ENCODE peak calls at places on chromosome 22, in seven cellular contexts. One of them, this sample, is unnamed. For H3K9me3 and H3K36me3, the result is how much of the 10 kb centered on the place peaks cover.

GRCh38 chr22:35894937-35895708 is 133.5 kb downstream of the RBFOX2 start:
- DNase-seq in breast epithelium: no peak
- DNase-seq in pancreas: no peak
- DNase-seq in tibial artery: peak
- DNase-seq in heart left ventricle: peak
- DNase-seq in neural progenitor cell: peak
- DNase-seq in testis: peak
- DNase-seq in this sample: peak

GRCh38 chr22:47355776-47356432 is 593.5 kb downstream of the TBC1D22A start:
- DNase-seq in breast epithelium: no peak
- DNase-seq in pancreas: no peak
- DNase-seq in tibial artery: no peak
- DNase-seq in heart left ventricle: no peak
- DNase-seq in neural progenitor cell: no peak
- DNase-seq in testis: peak
- DNase-seq in this sample: no peak

GRCh38 chr22:37604875-37605274 is 3.8 kb upstream of the GGA1 start:
- DNase-seq in breast epithelium: no peak
- DNase-seq in pancreas: no peak
- DNase-seq in tibial artery: no peak
- DNase-seq in heart left ventricle: no peak
- DNase-seq in neural progenitor cell: no peak
- DNase-seq in testis: no peak
- DNase-seq in this sample: no peak

GRCh38 chr22:37196539-37197450 is 8.7 kb upstream of the C1QTNF6 start:
- DNase-seq in breast epithelium: peak
- DNase-seq in pancreas: peak
- DNase-seq in tibial artery: peak
- DNase-seq in heart left ventricle: peak
- DNase-seq in neural progenitor cell: peak
- DNase-seq in testis: peak
- DNase-seq in this sample: peak

GRCh38 chr22:47340851-47341436 is 578.5 kb downstream of the TBC1D22A start:
- DNase-seq in breast epithelium: no peak
- DNase-seq in pancreas: no peak
- DNase-seq in tibial artery: no peak
- DNase-seq in heart left ventricle: no peak
- DNase-seq in neural progenitor cell: no peak
- DNase-seq in testis: no peak
- DNase-seq in this sample: no peak

GRCh38 chr22:47127441-47127871 is 365.0 kb downstream of the TBC1D22A start:
- DNase-seq in breast epithelium: no peak
- DNase-seq in pancreas: no peak
- DNase-seq in tibial artery: peak
- DNase-seq in heart left ventricle: no peak
- DNase-seq in neural progenitor cell: no peak
- DNase-seq in testis: no peak
- DNase-seq in this sample: no peak

GRCh38 chr22:24325105-24325757 is 54.6 kb downstream of the SPECC1L start:
- DNase-seq in breast epithelium: no peak
- DNase-seq in pancreas: no peak
- DNase-seq in tibial artery: no peak
- DNase-seq in heart left ventricle: no peak
- DNase-seq in neural progenitor cell: peak
- DNase-seq in testis: no peak
- DNase-seq in this sample: no peak

GRCh38 chr22:39529487-39529851 is 3.1 kb downstream of the RPS19BP1 start:
- DNase-seq in breast epithelium: no peak
- DNase-seq in pancreas: no peak
- DNase-seq in tibial artery: no peak
- DNase-seq in heart left ventricle: no peak
- DNase-seq in neural progenitor cell: no peak
- DNase-seq in testis: no peak
- DNase-seq in this sample: no peak

GRCh38 chr22:31148953-31149627 is 8.8 kb upstream of the PLA2G3 start:
- DNase-seq in breast epithelium: peak
- DNase-seq in pancreas: peak
- DNase-seq in tibial artery: peak
- DNase-seq in heart left ventricle: peak
- DNase-seq in neural progenitor cell: peak
- DNase-seq in testis: peak
- DNase-seq in this sample: peak

GRCh38 chr22:30309981-30310672 is 16.6 kb downstream of the TBC1D10A start:
- DNase-seq in breast epithelium: no peak
- DNase-seq in pancreas: peak
- DNase-seq in tibial artery: peak
- DNase-seq in heart left ventricle: peak
- DNase-seq in neural progenitor cell: no peak
- DNase-seq in testis: peak
- DNase-seq in this sample: peak

GRCh38 chr22:40694409-40694808 is 15.1 kb downstream of the MCHR1 start:
- DNase-seq in breast epithelium: no peak
- DNase-seq in pancreas: no peak
- DNase-seq in tibial artery: no peak
- DNase-seq in heart left ventricle: no peak
- DNase-seq in neural progenitor cell: no peak
- DNase-seq in testis: peak
- DNase-seq in this sample: no peak

GRCh38 chr22:42745118-42745517 is 24.4 kb upstream of the A4GALT start:
- DNase-seq in breast epithelium: no peak
- DNase-seq in pancreas: no peak
- DNase-seq in tibial artery: no peak
- DNase-seq in heart left ventricle: no peak
- DNase-seq in neural progenitor cell: no peak
- DNase-seq in testis: no peak
- DNase-seq in this sample: no peak

GRCh38 chr22:50526849-50527801 is 1.7 kb upstream of the SCO2 start:
- DNase-seq in breast epithelium: no peak
- DNase-seq in pancreas: no peak
- DNase-seq in tibial artery: peak
- DNase-seq in heart left ventricle: peak
- DNase-seq in neural progenitor cell: peak
- DNase-seq in testis: no peak
- DNase-seq in this sample: peak

GRCh38 chr22:50527921-50528681 is 1.7 kb downstream of the TYMP start:
- DNase-seq in breast epithelium: no peak
- DNase-seq in pancreas: no peak
- DNase-seq in tibial artery: no peak
- DNase-seq in heart left ventricle: peak
- DNase-seq in neural progenitor cell: no peak
- DNase-seq in testis: no peak
- DNase-seq in this sample: no peak

GRCh38 chr22:50524664-50525103 is 714 bp downstream of the SCO2 start:
- DNase-seq in breast epithelium: no peak
- DNase-seq in pancreas: no peak
- DNase-seq in tibial artery: no peak
- DNase-seq in heart left ventricle: peak
- DNase-seq in neural progenitor cell: no peak
- DNase-seq in testis: no peak
- DNase-seq in this sample: no peak

GRCh38 chr22:50525104-50525958 is at the start of gene SCO2:
- DNase-seq in breast epithelium: peak
- DNase-seq in pancreas: peak
- DNase-seq in tibial artery: peak
- DNase-seq in heart left ventricle: peak
- DNase-seq in neural progenitor cell: peak
- DNase-seq in testis: peak
- DNase-seq in this sample: peak

DNA sequence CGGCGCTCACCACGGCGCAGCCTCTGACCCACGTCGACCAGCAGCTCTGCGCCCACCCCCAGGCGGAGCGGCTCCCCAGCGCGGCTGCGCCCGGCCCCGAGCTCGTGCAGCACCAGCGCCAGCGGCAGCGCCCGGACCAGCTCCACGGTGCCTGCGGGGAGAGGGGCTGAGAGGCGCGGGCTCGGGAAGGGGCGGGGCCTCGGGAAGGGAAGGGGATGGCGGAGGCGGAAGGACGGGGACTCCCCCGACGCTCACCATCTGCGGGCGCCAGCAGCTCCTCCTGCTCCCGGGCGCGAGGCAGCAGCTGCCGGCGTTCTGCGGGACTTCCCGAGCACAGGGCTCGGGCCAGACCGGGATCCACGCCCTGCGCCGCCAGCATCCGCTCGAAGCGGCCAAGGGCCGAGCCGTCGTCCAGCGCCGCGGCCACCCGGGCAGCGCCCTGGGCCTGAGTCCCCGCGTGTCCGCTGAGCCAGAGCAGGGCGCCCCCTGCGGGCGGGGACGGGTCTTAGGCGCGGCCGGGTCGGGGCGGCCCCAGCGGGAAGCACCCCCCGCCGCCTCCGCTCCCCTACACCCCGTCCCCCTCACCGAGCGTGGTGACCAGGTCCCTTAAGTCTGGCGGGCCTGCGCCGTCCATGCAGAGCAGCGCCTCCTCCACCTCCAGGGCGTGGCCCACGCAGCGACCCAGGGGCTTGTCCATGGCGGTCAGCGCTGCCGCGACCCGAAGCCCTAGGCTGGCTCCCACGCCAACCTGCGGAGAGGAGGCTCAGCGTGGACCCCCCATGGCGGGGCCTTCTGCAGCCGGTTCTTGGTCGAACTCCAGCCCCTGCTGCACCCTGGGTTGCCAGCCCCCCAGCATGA is 822 bp upstream of the SCO2 start:
- DNase-seq in breast epithelium: peak
- DNase-seq in pancreas: peak
- DNase-seq in tibial artery: peak
- DNase-seq in heart left ventricle: peak
- DNase-seq in neural progenitor cell: peak
- DNase-seq in testis: peak
- DNase-seq in this sample: peak
- TF ChIP-seq CTCF in breast epithelium: no peak
- TF ChIP-seq CTCF in pancreas: peak
- TF ChIP-seq CTCF in tibial artery: peak
- TF ChIP-seq CTCF in heart left ventricle: peak
- TF ChIP-seq CTCF in neural progenitor cell: peak
- TF ChIP-seq CTCF in testis: peak
- TF ChIP-seq CTCF in this sample: peak

GRCh38 chr22:49404576-49405199 is 423.0 kb downstream of the BRD1 start:
- DNase-seq in breast epithelium: peak
- DNase-seq in pancreas: no peak
- DNase-seq in tibial artery: no peak
- DNase-seq in heart left ventricle: no peak
- DNase-seq in neural progenitor cell: no peak
- DNase-seq in testis: peak
- DNase-seq in this sample: no peak
- H3K9me3 ChIP-seq in breast epithelium: under half
- H3K9me3 ChIP-seq in pancreas: under half
- H3K9me3 ChIP-seq in tibial artery: under half
- H3K9me3 ChIP-seq in heart left ventricle: under half
- H3K9me3 ChIP-seq in neural progenitor cell: under half
- H3K9me3 ChIP-seq in testis: under half
- H3K9me3 ChIP-seq in this sample: under half

GRCh38 chr22:20536590-20537324 is 29.3 kb downstream of the MED15 start:
- DNase-seq in breast epithelium: no peak
- DNase-seq in pancreas: no peak
- DNase-seq in tibial artery: no peak
- DNase-seq in heart left ventricle: peak
- DNase-seq in neural progenitor cell: no peak
- DNase-seq in testis: no peak
- DNase-seq in this sample: no peak

GRCh38 chr22:20537983-20538382 is 30.6 kb downstream of the MED15 start:
- DNase-seq in breast epithelium: no peak
- DNase-seq in pancreas: no peak
- DNase-seq in tibial artery: no peak
- DNase-seq in heart left ventricle: no peak
- DNase-seq in neural progenitor cell: no peak
- DNase-seq in testis: no peak
- DNase-seq in this sample: no peak

GRCh38 chr22:20533879-20534265 is 26.5 kb downstream of the MED15 start:
- DNase-seq in breast epithelium: no peak
- DNase-seq in pancreas: no peak
- DNase-seq in tibial artery: no peak
- DNase-seq in heart left ventricle: no peak
- DNase-seq in neural progenitor cell: no peak
- DNase-seq in testis: peak
- DNase-seq in this sample: no peak

GRCh38 chr22:20533095-20533878 is 25.9 kb downstream of the MED15 start:
- DNase-seq in breast epithelium: no peak
- DNase-seq in pancreas: no peak
- DNase-seq in tibial artery: no peak
- DNase-seq in heart left ventricle: peak
- DNase-seq in neural progenitor cell: no peak
- DNase-seq in testis: no peak
- DNase-seq in this sample: no peak

DNA sequence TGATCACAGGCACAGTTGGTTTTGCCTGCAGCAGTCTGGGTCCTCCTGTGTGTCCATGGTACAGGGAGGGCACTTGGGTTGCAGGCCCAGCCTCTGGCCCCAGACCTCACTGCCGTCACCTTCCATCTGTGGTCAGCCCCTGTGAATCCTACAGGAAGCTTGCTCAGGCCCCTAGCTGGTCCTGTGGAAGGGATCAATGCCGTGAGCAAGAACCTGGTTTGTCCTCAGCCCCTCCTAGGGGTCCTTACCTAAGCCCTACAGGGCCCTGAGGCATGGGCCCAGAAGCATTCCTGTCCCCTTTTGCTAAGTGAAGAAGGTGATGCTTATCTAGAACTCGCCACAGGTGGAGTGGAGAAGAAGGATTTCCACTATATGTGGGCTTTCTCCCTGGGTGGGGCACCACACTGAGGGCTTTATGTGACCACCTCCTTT is 29.9 kb downstream of the MED15 start:
- DNase-seq in breast epithelium: no peak
- DNase-seq in pancreas: no peak
- DNase-seq in tibial artery: no peak
- DNase-seq in heart left ventricle: no peak
- DNase-seq in neural progenitor cell: no peak
- DNase-seq in testis: no peak
- DNase-seq in this sample: no peak
- H3K36me3 ChIP-seq in breast epithelium: under half
- H3K36me3 ChIP-seq in pancreas: under half
- H3K36me3 ChIP-seq in tibial artery: under half
- H3K36me3 ChIP-seq in heart left ventricle: under half
- H3K36me3 ChIP-seq in neural progenitor cell: under half
- H3K36me3 ChIP-seq in testis: under half
- H3K36me3 ChIP-seq in this sample: under half

DNA sequence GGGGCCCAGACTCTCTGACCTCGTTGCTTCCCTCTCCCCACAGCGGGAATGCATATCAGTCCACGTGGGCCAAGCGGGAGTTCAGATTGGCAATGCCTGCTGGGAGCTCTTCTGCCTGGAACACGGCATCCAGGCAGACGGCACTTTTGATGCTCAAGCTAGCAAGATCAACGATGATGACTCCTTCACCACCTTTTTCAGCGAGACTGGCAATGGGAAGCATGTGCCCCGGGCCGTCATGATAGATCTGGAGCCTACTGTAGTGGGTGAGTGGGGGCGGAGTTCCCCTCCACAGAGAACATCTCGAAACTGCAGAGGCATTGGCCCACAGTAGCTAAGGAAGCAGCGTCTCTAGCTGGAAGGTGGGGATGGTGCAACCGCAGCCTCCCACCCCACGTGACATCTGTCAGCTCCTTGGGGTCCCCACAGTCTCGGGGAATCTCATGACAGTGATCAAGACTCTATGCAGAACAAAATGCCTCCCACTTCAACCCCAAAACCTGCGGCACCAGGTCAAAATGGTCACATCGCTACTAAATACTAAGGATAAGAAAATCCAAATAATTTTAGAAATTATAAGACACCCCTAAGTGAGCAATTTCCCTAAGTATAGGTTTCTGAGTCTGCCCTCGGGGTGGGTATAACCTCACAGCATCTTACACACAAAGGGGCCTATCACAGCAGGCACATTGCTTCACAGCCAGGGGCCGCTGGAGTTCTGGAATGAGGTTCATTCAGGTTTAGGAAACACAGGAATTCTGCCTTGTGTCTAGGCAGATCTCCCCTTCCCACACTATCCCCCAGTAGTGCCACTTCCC is 11.0 kb downstream of the TUBA8 start:
- DNase-seq in breast epithelium: no peak
- DNase-seq in pancreas: no peak
- DNase-seq in tibial artery: no peak
- DNase-seq in heart left ventricle: no peak
- DNase-seq in neural progenitor cell: peak
- DNase-seq in testis: no peak
- DNase-seq in this sample: peak
- TF ChIP-seq CTCF in breast epithelium: no peak
- TF ChIP-seq CTCF in pancreas: no peak
- TF ChIP-seq CTCF in tibial artery: no peak
- TF ChIP-seq CTCF in heart left ventricle: no peak
- TF ChIP-seq CTCF in neural progenitor cell: peak
- TF ChIP-seq CTCF in testis: no peak
- TF ChIP-seq CTCF in this sample: no peak

This sample was measured in gastrocnemius medialis.